ENCODE peak calls at places on chromosomes 12 and 14, in ten cellular contexts. V is CD4-positive, CD25-positive, alpha-beta regulatory T cell; Y is aorta; A is CD8-positive, alpha-beta memory T cell; W is heart right ventricle; U is H7; L is fibroblast of lung; T is PC-3; J is psoas muscle; E is body of pancreas. Q is an unnamed sample.
A peak's percentile ranks its signal among the peaks of the same experiment; 100 is the strongest.

GRCh38 chr12:26293612-26294011 is 98.2 kb downstream of the SSPN start:
- DNase-seq in V (no peak), Y (no peak), A (no peak), W (no peak), U (no peak), L (peak; percentile 73), T (peak; percentile 94), J (no peak), E (no peak), Q (no peak)

GRCh38 chr12:130097798-130098255 is 64.4 kb upstream of the FZD10 start:
- DNase-seq in V (no peak), Y (no peak), A (no peak), W (no peak), U (no peak), L (no peak), T (peak; percentile 13), J (no peak), E (no peak), Q (no peak)

GRCh38 chr12:46674126-46674525 is 151.7 kb downstream of the SLC38A4 start:
- DNase-seq in V (no peak), Y (no peak), A (no peak), W (no peak), U (no peak), L (no peak), T (peak; percentile 38), J (no peak), E (no peak), Q (no peak)

GRCh38 chr12:10175849-10176641 is 2.8 kb upstream of the TMEM52B start:
- DNase-seq in V (no peak), Y (no peak), A (no peak), W (no peak), U (no peak), L (no peak), T (no peak), J (no peak), E (no peak), Q (no peak)

GRCh38 chr12:13435535-13435934 is 239.0 kb downstream of the EMP1 start:
- DNase-seq in V (no peak), Y (no peak), A (no peak), W (no peak), U (peak; percentile 19), L (no peak), T (no peak), J (no peak), E (no peak), Q (peak; percentile 44)

GRCh38 chr12:68331500-68331868 is 678 bp downstream of the MDM1 start:
- DNase-seq in V (no peak), Y (no peak), A (no peak), W (no peak), U (no peak), L (no peak), T (peak; percentile 33), J (no peak), E (peak; percentile 10), Q (no peak)

GRCh38 chr14:60637490-60638452 is 11.5 kb downstream of the SIX1 start:
- DNase-seq in V (no peak), Y (no peak), A (no peak), W (no peak), U (peak; percentile 89), L (peak; percentile 51), T (peak; percentile 42), J (peak; percentile 74), E (no peak), Q (no peak)

GRCh38 chr12:13071305-13072280 is 27.4 kb downstream of the FAM234B start:
- DNase-seq in V (no peak), Y (no peak), A (no peak), W (no peak), U (no peak), L (no peak), T (no peak), J (no peak), E (no peak), Q (no peak)

GRCh38 chr12:96271469-96272199 is 77.5 kb downstream of the ELK3 start:
- DNase-seq in V (no peak), Y (no peak), A (no peak), W (no peak), U (no peak), L (peak; percentile 56), T (no peak), J (no peak), E (no peak), Q (no peak)

GRCh38 chr14:60188115-60188514 is 22.9 kb upstream of the DHRS7 start:
- DNase-seq in V (no peak), Y (no peak), A (no peak), W (no peak), U (no peak), L (no peak), T (peak; percentile 72), J (no peak), E (no peak), Q (no peak)

GRCh38 chr14:22190411-22191191 is 398.4 kb downstream of the DAD1 start:
- DNase-seq in V (no peak), Y (no peak), A (no peak), W (no peak), U (no peak), L (peak; percentile 78), T (peak; percentile 34), J (no peak), E (no peak), Q (no peak)

DNA sequence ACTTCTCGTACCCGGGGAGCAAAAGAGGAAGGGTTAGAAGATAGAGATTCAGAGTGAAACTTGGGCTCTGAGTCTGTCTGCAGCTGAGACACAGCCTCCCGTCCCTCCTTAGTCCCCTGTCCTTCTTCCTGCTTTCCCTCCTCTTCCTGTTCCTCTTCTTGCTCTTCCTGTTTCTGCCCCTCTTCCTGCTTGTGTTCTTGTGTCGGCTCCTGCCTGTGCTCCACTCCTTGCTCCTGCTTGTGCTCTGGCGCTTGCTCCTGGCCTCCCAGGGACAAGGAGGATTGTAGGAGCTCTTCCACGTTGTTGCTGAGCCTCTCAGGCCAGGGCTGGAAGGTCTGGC is 3.0 kb downstream of the ACRBP start:
- DNase-seq in V (no peak), Y (peak; percentile 54), A (no peak), W (no peak), U (no peak), L (no peak), T (no peak), J (no peak), E (no peak), Q (no peak)
- H3K36me3 ChIP-seq in V (no peaks in the 10 kb centered on the region), Y (no peaks in the 10 kb centered on the region), A (peaks cover 6% of the 10 kb centered on the region), W (peaks cover 15% of the 10 kb centered on the region), U (no peaks in the 10 kb centered on the region), L (peaks cover 2% of the 10 kb centered on the region), T (no peaks in the 10 kb centered on the region), J (peaks cover 11% of the 10 kb centered on the region), E (no peaks in the 10 kb centered on the region), Q (no peaks in the 10 kb centered on the region)

GRCh38 chr14:69696633-69697557 is 70.0 kb upstream of the SRSF5 start:
- DNase-seq in V (no peak), Y (no peak), A (no peak), W (no peak), U (no peak), L (peak; percentile 47), T (no peak), J (no peak), E (no peak), Q (no peak)

GRCh38 chr14:69698572-69698971 is 68.4 kb upstream of the SRSF5 start:
- DNase-seq in V (no peak), Y (no peak), A (no peak), W (no peak), U (no peak), L (no peak), T (no peak), J (no peak), E (no peak), Q (no peak)

GRCh38 chr14:69693823-69694729 is 72.9 kb upstream of the SRSF5 start:
- DNase-seq in V (no peak), Y (no peak), A (no peak), W (no peak), U (no peak), L (no peak), T (no peak), J (no peak), E (peak; percentile 87), Q (no peak)

GRCh38 chr14:69694730-69695663 is 71.9 kb upstream of the SRSF5 start:
- DNase-seq in V (no peak), Y (no peak), A (no peak), W (peak; percentile 58), U (no peak), L (peak; percentile 60), T (no peak), J (no peak), E (no peak), Q (no peak)

GRCh38 chr14:69695664-69696527 is 71.0 kb upstream of the SRSF5 start:
- DNase-seq in V (no peak), Y (no peak), A (no peak), W (no peak), U (no peak), L (peak; percentile 65), T (no peak), J (peak; percentile 52), E (peak; percentile 69), Q (peak; percentile 73)
- H3K4me3 ChIP-seq in V (peak overlapping the region; percentile 17), Y (no peak overlapping the region), A (no peak overlapping the region), W (no peak overlapping the region), U (no peak overlapping the region), L (no peak overlapping the region), T (no peak overlapping the region), J (no peak overlapping the region), E (no peak overlapping the region), Q (no peak overlapping the region)

GRCh38 chr12:132154341-132154761 is 10.1 kb downstream of the NOC4L start:
- DNase-seq in V (no peak), Y (peak; percentile 43), A (no peak), W (no peak), U (no peak), L (no peak), T (no peak), J (peak; percentile 40), E (no peak), Q (no peak)

GRCh38 chr12:132156926-132157325 is 12.7 kb downstream of the NOC4L start:
- DNase-seq in V (no peak), Y (no peak), A (no peak), W (no peak), U (no peak), L (no peak), T (no peak), J (no peak), E (no peak), Q (no peak)

GRCh38 chr12:132156145-132156709 is 12.0 kb downstream of the NOC4L start:
- DNase-seq in V (no peak), Y (no peak), A (no peak), W (no peak), U (no peak), L (no peak), T (no peak), J (no peak), E (no peak), Q (no peak)

GRCh38 chr12:132153501-132154340 is 9.5 kb downstream of the NOC4L start:
- DNase-seq in V (peak; percentile 52), Y (peak; percentile 69), A (peak; percentile 71), W (peak; percentile 42), U (peak; percentile 98), L (peak; percentile 59), T (peak; percentile 86), J (peak; percentile 80), E (peak; percentile 77), Q (peak; percentile 87)

GRCh38 chr12:132154941-132155770 is 10.9 kb downstream of the NOC4L start:
- DNase-seq in V (peak; percentile 16), Y (peak; percentile 40), A (no peak), W (no peak), U (no peak), L (no peak), T (no peak), J (peak; percentile 46), E (no peak), Q (no peak)
- H3K36me3 ChIP-seq in V (peaks cover 12% of the 10 kb centered on the region), Y (peaks cover 2% of the 10 kb centered on the region), A (peaks cover 12% of the 10 kb centered on the region), W (peaks cover 19% of the 10 kb centered on the region), U (peaks cover 15% of the 10 kb centered on the region), L (peaks cover 12% of the 10 kb centered on the region), T (peaks cover 29% of the 10 kb centered on the region), J (peaks cover 16% of the 10 kb centered on the region), E (no peaks in the 10 kb centered on the region), Q (peaks cover 14% of the 10 kb centered on the region)

GRCh38 chr12:599756-600155 is 63.5 kb downstream of the NINJ2 start:
- DNase-seq in V (no peak), Y (no peak), A (no peak), W (no peak), U (no peak), L (no peak), T (no peak), J (no peak), E (no peak), Q (no peak)
- H3K4me3 ChIP-seq in V (no peak overlapping the region), Y (no peak overlapping the region), A (no peak overlapping the region), W (no peak overlapping the region), U (no peak overlapping the region), L (no peak overlapping the region), T (no peak overlapping the region), J (no peak overlapping the region), E (no peak overlapping the region), Q (no peak overlapping the region)